ENCODE peak calls at places on chromosome 21, in four cellular contexts. Q is adrenal gland, S is foreskin fibroblast, D is GM20000. C is an unnamed sample.

GRCh38 chr21:32545948-32546441 is 39.3 kb downstream of the TCP10L start:
- DNase-seq in S (no peak), D (no peak), Q (no peak), C (no peak)

GRCh38 chr21:35217504-35218060 is 168.5 kb upstream of the RUNX1 start:
- DNase-seq in Q (no peak), D (no peak), S (peak), C (no peak)

GRCh38 chr21:23402929-23403520 is 2204.3 kb downstream of the MRPL39 start:
- DNase-seq in D (no peak), S (no peak), Q (no peak), C (no peak)

GRCh38 chr21:46184625-46185555 is 631 bp upstream of the SPATC1L start:
- DNase-seq in Q (peak), S (peak), D (peak), C (peak)

GRCh38 chr21:16514316-16514715 is 784.5 kb downstream of the USP25 start:
- DNase-seq in S (no peak), Q (no peak), D (no peak), C (no peak)

GRCh38 chr21:41960386-41960785 is 6.6 kb upstream of the C2CD2 start:
- DNase-seq in D (no peak), S (no peak), Q (no peak), C (no peak)

GRCh38 chr21:41363370-41364270 is 1.8 kb downstream of the MX2 start:
- DNase-seq in Q (no peak), S (no peak), D (no peak), C (no peak)

GRCh38 chr21:20013851-20014250 is 984.4 kb upstream of the NCAM2 start:
- DNase-seq in D (no peak), Q (no peak), S (no peak), C (no peak)

GRCh38 chr21:29189358-29189757 is 58.9 kb downstream of the MAP3K7CL start:
- DNase-seq in Q (no peak), S (no peak), D (no peak), C (no peak)

GRCh38 chr21:14075346-14076142 is 135.2 kb downstream of the LIPI start:
- DNase-seq in Q (no peak), D (no peak), S (no peak), C (no peak)

DNA sequence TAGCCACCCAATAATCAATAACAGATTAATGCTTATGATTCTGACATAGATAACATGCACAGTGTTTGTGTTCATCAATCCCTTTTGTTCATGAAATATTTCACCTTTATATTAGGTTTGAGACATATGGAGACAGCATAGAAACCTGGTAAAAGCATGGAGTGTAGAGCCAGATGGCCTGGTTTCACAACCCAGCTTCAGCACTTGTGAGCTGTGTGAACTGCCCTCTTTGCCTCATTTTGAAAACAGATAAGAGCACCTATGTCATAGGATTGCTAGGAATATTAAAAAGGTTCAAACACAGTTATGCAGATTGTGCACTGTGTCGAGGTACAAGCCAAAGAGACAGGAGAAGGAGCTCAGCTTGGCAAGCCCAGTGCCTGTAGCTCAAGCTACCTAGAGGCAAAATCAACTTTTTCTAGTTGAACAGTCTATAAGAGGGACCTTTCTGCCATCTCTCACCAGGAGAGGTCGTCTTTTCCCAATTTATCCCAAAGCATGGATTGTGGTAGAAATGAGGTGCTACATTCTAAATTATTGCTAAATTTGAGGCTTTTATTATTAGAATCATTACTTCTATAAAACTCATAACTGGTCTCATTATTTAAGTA is 5.0 kb downstream of the CHODL start:
- DNase-seq in D (no peak), Q (no peak), S (no peak), C (no peak)
- TF ChIP-seq CTCF in D (no peak), Q (no peak), S (no peak), C (no peak)

DNA sequence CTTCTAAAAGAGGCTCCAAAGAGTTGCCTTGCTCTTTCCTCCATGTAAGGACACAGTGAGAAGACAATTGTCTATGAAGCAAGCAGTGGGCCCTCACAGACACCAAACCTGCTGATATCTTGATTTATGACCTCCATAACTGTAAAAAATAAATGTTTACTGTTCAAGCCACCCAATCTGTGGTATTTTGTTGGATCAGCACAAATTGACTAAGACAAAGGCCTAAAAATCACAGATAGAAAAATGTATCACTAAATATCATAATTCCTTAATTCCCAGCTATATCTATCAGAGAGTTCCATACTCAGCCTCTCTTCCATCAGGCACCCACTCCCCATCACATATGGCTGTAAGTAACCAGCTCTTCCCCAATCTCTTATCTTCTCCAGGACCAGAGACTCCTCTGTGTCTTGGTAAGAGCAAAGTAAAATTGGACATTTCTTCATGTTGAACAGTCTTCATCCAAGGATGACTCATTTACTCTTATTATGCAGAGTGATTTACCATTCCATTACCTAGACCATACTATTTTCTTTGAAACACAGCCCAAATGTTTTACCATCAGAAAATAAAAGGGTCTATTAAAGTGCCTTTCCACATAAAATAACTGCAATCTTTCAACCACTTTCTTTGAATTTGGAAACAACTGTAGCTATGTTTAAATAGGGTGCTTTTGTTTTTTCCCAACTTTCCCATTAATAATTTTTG is 503.6 kb downstream of the MRPL39 start:
- DNase-seq in Q (no peak), D (no peak), S (no peak), C (no peak)
- TF ChIP-seq CTCF in Q (no peak), D (no peak), S (no peak), C (no peak)

DNA sequence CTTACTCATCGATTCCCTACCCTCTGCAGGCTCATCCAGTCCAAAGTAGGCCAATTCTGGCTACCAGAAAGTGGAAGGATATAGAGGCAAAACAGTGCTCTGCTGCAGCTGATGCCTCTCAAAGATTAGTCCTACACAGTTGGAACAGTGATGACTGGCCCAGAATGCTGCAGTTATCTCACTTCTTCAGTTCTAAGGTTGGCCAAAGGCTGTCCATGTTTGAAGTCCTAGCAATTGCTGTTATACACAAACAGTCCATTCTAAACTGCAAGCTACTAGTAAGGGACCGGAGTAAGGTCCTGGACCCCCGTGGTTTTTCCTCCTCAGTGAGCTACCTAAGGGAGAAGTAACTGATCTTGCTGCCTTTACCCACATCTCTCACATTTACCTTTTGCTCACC is 129.1 kb upstream of the NRIP1 start:
- DNase-seq in S (no peak), Q (no peak), D (no peak), C (no peak)
- TF ChIP-seq CTCF in S (no peak), Q (no peak), D (no peak), C (no peak)

GRCh38 chr21:44972301-44972814 is 32.5 kb downstream of the SLX9 start:
- DNase-seq in S (no peak), Q (no peak), D (no peak), C (no peak)

GRCh38 chr21:44975720-44976555 is 36.1 kb downstream of the SLX9 start:
- DNase-seq in D (no peak), S (no peak), Q (no peak), C (no peak)

GRCh38 chr21:44972821-44973220 is 33.0 kb downstream of the SLX9 start:
- DNase-seq in Q (no peak), S (peak), D (no peak), C (no peak)

GRCh38 chr21:44973598-44973997 is 33.8 kb downstream of the SLX9 start:
- DNase-seq in S (no peak), D (no peak), Q (no peak), C (no peak)

GRCh38 chr21:44974676-44975075 is 34.8 kb downstream of the SLX9 start:
- DNase-seq in D (no peak), Q (no peak), S (no peak), C (no peak)
- TF ChIP-seq CTCF in D (no peak), Q (no peak), S (no peak), C (no peak)

GRCh38 chr21:30463713-30464112 is 16.5 kb downstream of the KRTAP19-1 start:
- DNase-seq in S (no peak), Q (no peak), D (no peak), C (no peak)
- TF ChIP-seq CTCF in S (peak), Q (peak), D (no peak), C (peak)